ENCODE peak calls at places on chromosomes 7 and 10, in seven cellular contexts. G is stimulated activated CD8-positive, alpha-beta memory T cell treated with anti-CD3 and anti-CD28 coated beads, Interleukin-15, amount 100 ng/mL, for 1 hour; T is neural progenitor cell; Z is upper lobe of right lung; J is amygdala; D is GDM1; Y is HCT116. K is an unnamed sample.

GRCh38 chr10:72081772-72082590 is 6.4 kb downstream of the SPOCK2 start:
- DNase-seq in G (no peak), T (no peak), Z (no peak), J (no peak), D (no peak), Y (no peak), K (no peak)

GRCh38 chr10:43045631-43046287 is 31.1 kb upstream of the RET start:
- DNase-seq in G (no peak), T (no peak), Z (peak), J (no peak), D (no peak), Y (no peak), K (no peak)

GRCh38 chr7:144074374-144074773 is 4.8 kb downstream of the OR2A25 start:
- DNase-seq in G (no peak), T (no peak), Z (no peak), J (no peak), D (no peak), Y (no peak), K (no peak)

GRCh38 chr7:18762189-18762588 is 266.6 kb downstream of the HDAC9 start:
- DNase-seq in G (no peak), T (no peak), Z (no peak), J (no peak), D (no peak), Y (no peak), K (no peak)

GRCh38 chr7:158206341-158206740 is 381.3 kb downstream of the PTPRN2 start:
- DNase-seq in G (no peak), T (no peak), Z (no peak), J (no peak), D (no peak), Y (no peak), K (no peak)

GRCh38 chr10:36725581-36726520 is 399.5 kb upstream of the ANKRD30A start:
- DNase-seq in G (no peak), T (peak), Z (no peak), J (peak), D (peak), Y (no peak), K (peak)

GRCh38 chr7:152341039-152341913 is 94.5 kb downstream of the KMT2C start:
- DNase-seq in G (no peak), T (peak), Z (no peak), J (peak), D (peak), Y (peak), K (no peak)

GRCh38 chr7:143901360-143901709 is 641 bp downstream of the TCAF1 start:
- DNase-seq in G (no peak), T (no peak), Z (peak), J (no peak), D (no peak), Y (no peak), K (no peak)

GRCh38 chr10:60535427-60535826 is 145.8 kb upstream of the ANK3 start:
- DNase-seq in G (no peak), T (no peak), Z (no peak), J (no peak), D (no peak), Y (no peak), K (no peak)

GRCh38 chr7:87213801-87214200 is 5.7 kb downstream of the TMEM243 start:
- DNase-seq in G (no peak), T (no peak), Z (no peak), J (no peak), D (no peak), Y (no peak), K (no peak)

K was measured in WTC11.